ENCODE peak calls at places on chromosomes 13 and 19, in ten cellular contexts. K is heart right ventricle, X is keratinocyte, C is IMR-90, G is esophagus squamous epithelium, J is mesendoderm, F is pancreas, B is psoas muscle, E is transverse colon, O is right cardiac atrium. Z is an unnamed sample. For H3K27me3, the result is how much of the 10 kb centered on the place peaks cover.

GRCh38 chr13:60134376-60134775 is 29.4 kb downstream of the DIAPH3 start:
- DNase-seq in G (no peak), B (no peak), O (no peak), J (peak), C (no peak), X (no peak), K (no peak), F (no peak), E (no peak), Z (no peak)

GRCh38 chr19:17216058-17216670 is 1.0 kb downstream of the USE1 start:
- DNase-seq in J (no peak), K (no peak), X (no peak), B (no peak), C (no peak), F (no peak), E (no peak), O (peak), G (no peak), Z (no peak)

GRCh38 chr13:101698400-101698799 is 245.9 kb downstream of the ITGBL1 start:
- DNase-seq in B (no peak), J (no peak), X (no peak), O (no peak), E (no peak), C (peak), K (no peak), G (no peak), F (no peak), Z (no peak)

GRCh38 chr13:29963086-29963485 is 112.7 kb upstream of the UBL3 start:
- DNase-seq in C (no peak), K (no peak), O (no peak), F (no peak), J (no peak), G (no peak), X (no peak), B (no peak), E (no peak), Z (no peak)

GRCh38 chr19:55461974-55462628 is 659 bp upstream of the ISOC2 start:
- DNase-seq in J (no peak), K (no peak), O (peak), X (no peak), C (peak), E (no peak), G (no peak), F (peak), B (no peak), Z (no peak)

GRCh38 chr13:74040200-74040599 is 94.0 kb downstream of the KLF12 start:
- DNase-seq in C (peak), O (peak), G (no peak), F (no peak), J (peak), X (no peak), K (peak), E (peak), B (peak), Z (peak)

GRCh38 chr19:24099829-24100228 is 12.8 kb downstream of the ZNF254 start:
- DNase-seq in K (no peak), G (no peak), F (no peak), B (no peak), O (no peak), X (no peak), J (no peak), C (peak), E (no peak), Z (no peak)

GRCh38 chr13:90396266-90396665 is 951.2 kb upstream of the MIR17HG start:
- DNase-seq in O (no peak), X (no peak), C (no peak), F (no peak), B (no peak), K (no peak), J (peak), G (no peak), E (no peak), Z (no peak)

GRCh38 chr13:60009300-60010248 is 154.2 kb downstream of the DIAPH3 start:
- DNase-seq in F (no peak), O (no peak), K (no peak), X (no peak), G (no peak), C (no peak), E (peak), J (no peak), B (no peak), Z (no peak)

GRCh38 chr13:41117859-41118258 is 14.7 kb downstream of the KBTBD6 start:
- DNase-seq in F (no peak), K (no peak), G (no peak), E (no peak), C (no peak), X (no peak), O (no peak), B (no peak), J (no peak), Z (no peak)

GRCh38 chr19:1251503-1252220 is 3.3 kb downstream of the MIDN start:
- DNase-seq in J (peak), X (no peak), K (no peak), C (no peak), B (peak), O (no peak), E (peak), G (peak), F (peak), Z (no peak)

GRCh38 chr13:85619321-85619720 is 179.9 kb downstream of the SLITRK6 start:
- DNase-seq in F (no peak), K (no peak), E (no peak), C (no peak), J (peak), B (no peak), G (no peak), X (no peak), O (no peak), Z (no peak)

GRCh38 chr13:40340368-40341085 is 325.9 kb downstream of the FOXO1 start:
- DNase-seq in E (no peak), B (no peak), J (peak), X (no peak), G (no peak), K (no peak), O (no peak), C (no peak), F (peak), Z (no peak)

GRCh38 chr13:101140936-101141335 is 275.4 kb downstream of the NALCN start:
- DNase-seq in X (no peak), O (no peak), G (no peak), K (no peak), B (no peak), E (no peak), F (no peak), J (no peak), C (no peak), Z (no peak)

GRCh38 chr19:45079063-45079910 is at the start of gene GEMIN7:
- DNase-seq in X (no peak), F (peak), B (peak), K (peak), C (peak), G (no peak), E (peak), O (peak), J (peak), Z (peak)

GRCh38 chr13:70894258-70894657 is 786.0 kb upstream of the KLHL1 start:
- DNase-seq in C (no peak), B (no peak), K (no peak), G (no peak), F (no peak), J (peak), E (no peak), O (no peak), X (no peak), Z (no peak)

GRCh38 chr19:45087531-45087930 is 5.4 kb upstream of the PPP1R37 start:
- DNase-seq in J (no peak), C (no peak), K (no peak), O (peak), F (peak), B (no peak), X (no peak), G (no peak), E (no peak), Z (no peak)

GRCh38 chr19:19134687-19135158 is 3.6 kb downstream of the TMEM161A start:
- DNase-seq in O (peak), F (peak), B (peak), X (no peak), G (no peak), C (no peak), J (peak), K (peak), E (no peak), Z (no peak)

GRCh38 chr19:33795370-33796163 is 1.1 kb upstream of the KCTD15 start:
- DNase-seq in O (peak), B (peak), F (peak), K (peak), E (peak), G (no peak), C (peak), J (peak), X (no peak), Z (peak)

GRCh38 chr13:71240906-71241305 is 626.1 kb downstream of the DACH1 start:
- DNase-seq in J (peak), K (no peak), E (no peak), X (no peak), C (no peak), G (no peak), F (no peak), O (no peak), B (no peak), Z (no peak)

GRCh38 chr13:94556646-94557045 is 39.3 kb downstream of the TGDS start:
- DNase-seq in C (no peak), G (no peak), O (no peak), X (no peak), E (no peak), B (no peak), K (no peak), F (no peak), J (no peak), Z (no peak)

GRCh38 chr13:112958127-112958989 is 10.7 kb upstream of the MCF2L start:
- DNase-seq in K (no peak), X (no peak), B (no peak), O (no peak), F (no peak), E (no peak), C (no peak), J (no peak), G (no peak), Z (no peak)
- H3K27me3 ChIP-seq in K (under half), X (under half), B (under half), O (under half), F (under half), E (under half), C (half or more), J (under half), G (under half), Z (under half)

DNA sequence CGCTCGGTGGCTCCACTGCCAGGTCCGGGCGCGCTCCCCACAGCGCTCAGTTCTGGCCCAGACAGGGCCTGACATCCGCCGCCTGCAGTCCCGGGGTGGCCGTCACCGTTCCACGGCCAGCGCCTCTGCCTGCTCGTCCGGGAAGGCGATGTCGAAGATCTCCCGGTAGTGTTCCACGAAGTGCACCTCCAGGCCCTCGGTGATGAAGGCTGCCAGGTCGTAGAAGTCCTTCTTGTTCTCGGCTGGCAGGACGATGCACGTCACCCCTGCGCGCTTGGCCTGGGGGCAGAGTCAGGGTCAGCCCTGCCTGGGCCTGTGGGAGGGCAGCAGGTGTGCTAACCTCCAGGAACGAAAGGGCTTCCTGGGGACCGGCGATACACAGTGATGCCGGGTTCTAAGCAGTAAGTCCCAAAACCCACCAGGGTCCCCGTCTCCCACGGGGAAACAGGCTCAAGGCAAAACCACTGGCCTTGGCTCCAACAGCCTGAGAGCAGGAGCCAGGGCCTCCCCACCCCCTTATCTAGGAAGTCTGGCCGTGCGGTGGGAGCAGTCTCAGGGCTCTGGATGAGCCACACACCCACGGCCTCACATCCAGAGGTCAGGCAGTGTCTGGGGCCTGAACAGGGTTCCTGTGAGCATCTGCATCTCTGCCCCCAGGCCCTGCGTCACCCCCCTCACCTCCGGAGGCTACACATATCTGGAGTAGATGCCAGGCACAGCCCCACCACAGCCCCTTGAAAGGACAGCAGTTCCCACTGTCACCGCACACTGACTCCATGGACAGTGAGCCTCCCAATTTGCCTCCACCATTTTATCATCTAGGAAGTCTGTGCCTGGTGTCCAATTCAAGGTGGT is 2.1 kb downstream of the RPL36 start:
- DNase-seq in X (no peak), G (no peak), C (peak), O (peak), J (no peak), E (no peak), B (no peak), K (no peak), F (peak), Z (no peak)
- H3K4me3 ChIP-seq in X (peak), G (peak), C (no peak), O (no peak), J (no peak), E (peak), B (peak), K (peak), F (peak), Z (peak)

DNA sequence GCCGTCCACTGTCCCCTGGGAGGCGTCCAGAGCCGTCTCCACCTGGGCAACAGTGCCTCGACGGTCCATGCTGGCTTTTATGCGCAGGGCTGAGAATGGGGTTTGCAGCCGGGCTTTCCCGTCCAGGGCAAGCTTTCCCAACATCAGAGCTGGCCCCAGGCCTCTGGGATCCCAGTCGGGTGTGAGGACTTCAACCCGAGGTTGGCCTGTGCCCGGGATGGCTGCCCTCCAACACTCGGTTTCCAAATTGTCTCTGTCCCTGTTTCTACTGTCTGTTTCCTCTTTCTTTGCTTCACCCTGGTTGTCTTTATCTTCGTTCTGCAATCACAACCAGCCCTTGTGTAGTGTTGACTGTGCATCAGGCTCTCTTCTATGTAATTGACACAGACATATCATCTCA is at the start of gene IFNL4:
- DNase-seq in J (no peak), O (no peak), G (no peak), C (no peak), K (no peak), X (no peak), B (no peak), F (no peak), E (no peak), Z (no peak)
- H3K27me3 ChIP-seq in J (under half), O (under half), G (under half), C (half or more), K (half or more), X (under half), B (under half), F (under half), E (under half), Z (under half)

GRCh38 chr13:110233682-110234280 is 73.2 kb downstream of the COL4A1 start:
- DNase-seq in K (no peak), F (no peak), C (no peak), B (no peak), X (no peak), J (no peak), G (no peak), O (no peak), E (no peak), Z (no peak)
- H3K4me3 ChIP-seq in K (peak), F (no peak), C (no peak), B (peak), X (no peak), J (no peak), G (peak), O (peak), E (no peak), Z (peak)